ENCODE peak calls at places on chromosomes 12 and 14, in ten cellular contexts. Z is AG20443, J is retina, D is SW480, M is mucosa of descending colon, E is NCI-H1092, U is NCI-H510A, X is HuH-7, C is NCI-H2081, W is GM04504. N is an unnamed sample.

GRCh38 chr12:121748571-121749265 is 36.2 kb downstream of the TMEM120B start:
- DNase-seq in Z (peak; percentile 58), J (peak; percentile 38), D (peak; percentile 55), M (no peak), E (no peak), U (no peak), X (no peak), C (no peak), W (no peak), N (no peak)

GRCh38 chr12:79655036-79655435 is 35.7 kb downstream of the PAWR start:
- DNase-seq in Z (no peak), J (no peak), D (no peak), M (no peak), E (no peak), U (no peak), X (no peak), C (peak; percentile 33), W (no peak), N (no peak)

GRCh38 chr12:114500775-114501473 is 95.0 kb upstream of the TBX5 start:
- DNase-seq in Z (no peak), J (peak; percentile 74), D (no peak), M (no peak), E (no peak), U (no peak), X (no peak), C (no peak), W (no peak), N (no peak)

GRCh38 chr14:105525326-105525725 is 1.1 kb upstream of the TMEM121 start:
- DNase-seq in Z (no peak), J (no peak), D (no peak), M (no peak), E (no peak), U (no peak), X (no peak), C (no peak), W (no peak), N (no peak)

GRCh38 chr12:43348221-43348620 is 203.8 kb downstream of the ADAMTS20 start:
- DNase-seq in Z (no peak), J (no peak), D (no peak), M (no peak), E (no peak), U (no peak), X (no peak), C (no peak), W (no peak), N (no peak)

GRCh38 chr12:4806439-4807115 is 86.4 kb downstream of the GALNT8 start:
- DNase-seq in Z (no peak), J (no peak), D (peak; percentile 52), M (no peak), E (no peak), U (no peak), X (no peak), C (no peak), W (no peak), N (no peak)

GRCh38 chr12:97650242-97650641 is 187.6 kb downstream of the RMST start:
- DNase-seq in Z (no peak), J (peak; percentile 25), D (no peak), M (no peak), E (no peak), U (no peak), X (no peak), C (no peak), W (no peak), N (no peak)

GRCh38 chr12:64142382-64142781 is 79.7 kb downstream of the KICS2 start:
- DNase-seq in Z (no peak), J (no peak), D (no peak), M (no peak), E (no peak), U (no peak), X (no peak), C (no peak), W (no peak), N (no peak)

GRCh38 chr14:84797326-84797725 is 732.6 kb upstream of the FLRT2 start:
- DNase-seq in Z (no peak), J (no peak), D (no peak), M (no peak), E (no peak), U (no peak), X (no peak), C (no peak), W (no peak), N (no peak)

GRCh38 chr12:132006056-132006680 is 56.4 kb downstream of the EP400 start:
- DNase-seq in Z (no peak), J (no peak), D (no peak), M (no peak), E (no peak), U (no peak), X (no peak), C (no peak), W (peak; percentile 10), N (no peak)

GRCh38 chr12:93461503-93461902 is 5.8 kb upstream of the MRPL42 start:
- DNase-seq in Z (no peak), J (no peak), D (no peak), M (no peak), E (no peak), U (no peak), X (no peak), C (no peak), W (no peak), N (no peak)

GRCh38 chr14:50666772-50667490 is 1.2 kb downstream of the SAV1 start:
- DNase-seq in Z (peak; percentile 40), J (peak; percentile 51), D (peak; percentile 50), M (peak; percentile 47), E (no peak), U (peak; percentile 27), X (no peak), C (peak; percentile 27), W (peak; percentile 27), N (peak; percentile 70)

GRCh38 chr14:61520546-61520945 is 174.8 kb upstream of the HIF1A start:
- DNase-seq in Z (no peak), J (no peak), D (no peak), M (no peak), E (no peak), U (no peak), X (no peak), C (no peak), W (no peak), N (no peak)

GRCh38 chr14:79730911-79731310 is 480.4 kb downstream of the DIO2 start:
- DNase-seq in Z (no peak), J (peak; percentile 55), D (no peak), M (no peak), E (no peak), U (no peak), X (no peak), C (no peak), W (no peak), N (no peak)

GRCh38 chr12:112183141-112183581 is 57.8 kb downstream of the TRAFD1 start:
- DNase-seq in Z (no peak), J (no peak), D (no peak), M (no peak), E (no peak), U (no peak), X (no peak), C (no peak), W (no peak), N (no peak)

GRCh38 chr14:34035177-34035933 is 84.5 kb upstream of the EGLN3 start:
- DNase-seq in Z (no peak), J (no peak), D (peak; percentile 34), M (peak; percentile 82), E (no peak), U (no peak), X (no peak), C (no peak), W (no peak), N (no peak)

GRCh38 chr12:59632408-59632807 is 36.6 kb downstream of the SLC16A7 start:
- DNase-seq in Z (peak; percentile 6), J (no peak), D (no peak), M (no peak), E (no peak), U (no peak), X (no peak), C (no peak), W (no peak), N (no peak)

GRCh38 chr12:82182601-82183000 is 175.6 kb downstream of the CCDC59 start:
- DNase-seq in Z (no peak), J (no peak), D (no peak), M (no peak), E (no peak), U (no peak), X (no peak), C (no peak), W (no peak), N (no peak)

GRCh38 chr14:72443256-72443655 is 450.6 kb downstream of the DPF3 start:
- DNase-seq in Z (no peak), J (no peak), D (no peak), M (no peak), E (no peak), U (no peak), X (no peak), C (no peak), W (no peak), N (no peak)